ENCODE peak calls at places on chromosomes 6 and 20, in four cellular contexts. W, G, S and D are unnamed samples.

GRCh38 chr6:15901141-15902115 is 227.5 kb upstream of the MYLIP start:
- DNase-seq in W (no peak), G (no peak), S (peak), D (no peak)

GRCh38 chr6:106257195-106257594 is 68.4 kb downstream of the ATG5 start:
- DNase-seq in W (no peak), G (no peak), S (no peak), D (no peak)

GRCh38 chr6:166351715-166352285 is 9.5 kb upstream of the SFT2D1 start:
- DNase-seq in W (peak), G (no peak), S (peak), D (no peak)

GRCh38 chr20:19909696-19910095 is 107.5 kb upstream of the NAA20 start:
- DNase-seq in W (no peak), G (no peak), S (no peak), D (no peak)

GRCh38 chr6:56594699-56595098 is 48.0 kb downstream of the DST start:
- DNase-seq in W (no peak), G (no peak), S (peak), D (no peak)

GRCh38 chr6:28446818-28447511 is 3.7 kb upstream of the ZSCAN23 start:
- DNase-seq in W (no peak), G (no peak), S (no peak), D (no peak)

GRCh38 chr20:45345104-45345936 is 2.9 kb downstream of the SDC4 start:
- DNase-seq in W (no peak), G (no peak), S (no peak), D (no peak)

GRCh38 chr6:151089916-151090443 is 149.8 kb upstream of the AKAP12 start:
- DNase-seq in W (no peak), G (no peak), S (no peak), D (no peak)

GRCh38 chr20:50343125-50343489 is 152.5 kb downstream of the CEBPB start:
- DNase-seq in W (no peak), G (no peak), S (no peak), D (no peak)

GRCh38 chr6:31878761-31879542 is at the start of gene SLC44A4:
- DNase-seq in W (no peak), G (no peak), S (no peak), D (peak)

GRCh38 chr6:63804381-63804956 is 168.9 kb downstream of the PHF3 start:
- DNase-seq in W (no peak), G (no peak), S (no peak), D (no peak)

GRCh38 chr20:52130406-52130805 is 61.2 kb downstream of the ZFP64 start:
- DNase-seq in W (no peak), G (no peak), S (no peak), D (no peak)

GRCh38 chr6:131808460-131809269 is 845 bp downstream of the ENPP1 start:
- DNase-seq in W (no peak), G (no peak), S (no peak), D (no peak)

GRCh38 chr6:34522740-34523139 is 33.4 kb downstream of the SPDEF start:
- DNase-seq in W (no peak), G (no peak), S (no peak), D (no peak)

GRCh38 chr6:156563710-156564109 is 213.5 kb upstream of the ARID1B start:
- DNase-seq in W (no peak), G (no peak), S (no peak), D (no peak)

GRCh38 chr20:57435498-57436222 is 44.5 kb downstream of the RBM38 start:
- DNase-seq in W (peak), G (no peak), S (no peak), D (no peak)

GRCh38 chr6:14804444-14805210 is 441.2 kb upstream of the JARID2 start:
- DNase-seq in W (peak), G (no peak), S (no peak), D (no peak)

GRCh38 chr6:5997420-5998093 is 9.2 kb downstream of the NRN1 start:
- DNase-seq in W (no peak), G (no peak), S (no peak), D (no peak)

GRCh38 chr6:129621252-129621651 is 88.7 kb downstream of the ARHGAP18 start:
- DNase-seq in W (peak), G (no peak), S (no peak), D (peak)

GRCh38 chr6:30800876-30801275 is 56.5 kb upstream of the IER3 start:
- DNase-seq in W (no peak), G (no peak), S (no peak), D (no peak)

GRCh38 chr20:47181056-47181862 is 175.2 kb downstream of the ZMYND8 start:
- DNase-seq in W (peak), G (peak), S (no peak), D (no peak)

GRCh38 chr6:111805511-111806181 is 67.6 kb downstream of the FYN start:
- DNase-seq in W (no peak), G (no peak), S (peak), D (no peak)

GRCh38 chr6:156791261-156791850 is 14.2 kb downstream of the ARID1B start:
- DNase-seq in W (peak), G (no peak), S (peak), D (no peak)

GRCh38 chr6:132798820-132799538 is 542 bp upstream of the SLC18B1 start:
- DNase-seq in W (peak), G (no peak), S (peak), D (peak)

GRCh38 chr20:16475225-16475624 is 98.0 kb downstream of the KIF16B start:
- DNase-seq in W (peak), G (no peak), S (no peak), D (no peak)

GRCh38 chr6:168020242-168020641 is 22.8 kb downstream of the KIF25 start:
- DNase-seq in W (no peak), G (no peak), S (no peak), D (no peak)

GRCh38 chr20:34709044-34709835 is 5.1 kb downstream of the TP53INP2 start:
- DNase-seq in W (no peak), G (peak), S (peak), D (peak)

GRCh38 chr20:5569021-5569420 is 181.2 kb upstream of the SHLD1 start:
- DNase-seq in W (peak), G (no peak), S (no peak), D (no peak)

GRCh38 chr20:44695295-44696230 is 19.6 kb upstream of the CCN5 start:
- DNase-seq in W (no peak), G (no peak), S (no peak), D (no peak)

GRCh38 chr6:131519670-131520436 is 53.2 kb upstream of the ARG1 start:
- DNase-seq in W (peak), G (peak), S (no peak), D (peak)

GRCh38 chr6:106894978-106895702 is 79.4 kb downstream of the CD24 start:
- DNase-seq in W (peak), G (no peak), S (no peak), D (no peak)

GRCh38 chr6:138287144-138287955 is 69.1 kb upstream of the PBOV1 start:
- DNase-seq in W (peak), G (no peak), S (no peak), D (no peak)

GRCh38 chr6:133923938-133924593 is 29.0 kb upstream of the TBPL1 start:
- DNase-seq in W (peak), G (peak), S (peak), D (no peak)

GRCh38 chr6:26195376-26195923 is 108.2 kb downstream of the HFE start:
- DNase-seq in W (peak), G (no peak), S (peak), D (no peak)

GRCh38 chr6:99013145-99013544 is 65.4 kb upstream of the FBXL4 start:
- DNase-seq in W (no peak), G (no peak), S (no peak), D (no peak)

GRCh38 chr20:56171087-56172012 is 77.2 kb upstream of the MC3R start:
- DNase-seq in W (peak), G (no peak), S (no peak), D (no peak)

GRCh38 chr20:34916774-34917354 is 38.7 kb downstream of the GSS start:
- DNase-seq in W (no peak), G (no peak), S (no peak), D (no peak)

GRCh38 chr20:14521436-14521835 is 184.0 kb upstream of the FLRT3 start:
- DNase-seq in W (no peak), G (no peak), S (no peak), D (no peak)

GRCh38 chr6:140071601-140072062 is 697.2 kb upstream of the CITED2 start:
- DNase-seq in W (no peak), G (no peak), S (peak), D (no peak)
- TF ChIP-seq ZNF274 in W (no peak), G (no peak), S (no peak), D (no peak)

DNA sequence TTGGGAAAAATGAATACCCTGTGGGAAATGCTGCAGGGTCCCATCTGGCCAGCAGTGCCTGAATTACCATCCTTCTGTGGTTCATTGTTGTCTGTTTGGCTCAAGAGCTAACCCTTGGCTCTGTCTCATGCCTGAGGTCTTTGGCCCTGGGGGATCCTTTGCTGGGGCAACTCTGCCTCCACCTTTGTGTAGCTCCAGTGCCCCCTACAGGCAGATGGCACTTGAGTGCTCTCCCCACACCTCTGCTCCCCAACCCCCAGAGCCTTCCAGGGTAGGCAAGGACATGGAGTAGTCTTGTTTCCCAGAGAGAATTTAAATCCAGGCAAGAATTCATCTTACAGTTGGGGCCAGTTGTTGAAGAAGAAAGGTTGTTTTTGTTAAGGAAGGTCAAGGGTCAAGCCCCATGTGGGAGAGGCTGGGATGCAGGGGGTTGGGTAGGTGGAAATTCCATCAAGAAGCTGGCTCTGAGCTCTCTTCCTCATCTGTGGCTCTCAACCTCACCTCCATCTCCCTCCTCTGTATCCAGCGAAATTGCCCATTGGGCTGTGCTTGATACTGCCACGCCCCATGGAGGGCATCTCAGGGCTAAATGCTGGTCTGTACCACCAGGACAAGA is 44.2 kb downstream of the ZNF831 start:
- DNase-seq in W (peak), G (peak), S (peak), D (peak)
- TF ChIP-seq SUZ12 in W (no peak), G (no peak), S (no peak), D (no peak)

GRCh38 chr20:39433461-39433860 is 471.3 kb downstream of the DHX35 start:
- DNase-seq in W (no peak), G (no peak), S (no peak), D (no peak)

GRCh38 chr20:39424923-39425678 is 463.0 kb downstream of the DHX35 start:
- DNase-seq in W (no peak), G (no peak), S (no peak), D (no peak)

GRCh38 chr20:39429716-39430115 is 467.6 kb downstream of the DHX35 start:
- DNase-seq in W (peak), G (no peak), S (no peak), D (no peak)
- TF ChIP-seq ZNF274 in W (no peak), G (no peak), S (no peak), D (no peak)

GRCh38 chr6:2478200-2478599 is 232.8 kb upstream of the GMDS start:
- DNase-seq in W (no peak), G (no peak), S (no peak), D (no peak)
- TF ChIP-seq SUZ12 in W (no peak), G (no peak), S (no peak), D (no peak)

GRCh38 chr6:44696099-44696498 is 308.6 kb downstream of the CDC5L start:
- DNase-seq in W (no peak), G (no peak), S (no peak), D (no peak)
- TF ChIP-seq ZNF274 in W (no peak), G (no peak), S (no peak), D (no peak)